ENCODE peak calls at places on chromosomes 1 and 21, in five cellular contexts. I, R, F, B and Q are unnamed samples.
A peak's percentile ranks its signal among the peaks of the same experiment; 100 is the strongest.

GRCh38 chr1:52487632-52488031 is 65.3 kb downstream of the TUT4 start:
- DNase-seq in F (no peak), R (no peak), I (no peak), B (no peak), Q (no peak)

GRCh38 chr1:44659566-44659965 is 14.7 kb downstream of the TMEM53 start:
- DNase-seq in B (no peak), F (no peak), I (no peak), R (no peak), Q (no peak)

GRCh38 chr1:226649780-226650179 is 89.3 kb downstream of the ITPKB start:
- DNase-seq in B (no peak), F (no peak), I (no peak), R (no peak), Q (no peak)

GRCh38 chr21:41857771-41858300 is 21.3 kb downstream of the PRDM15 start:
- DNase-seq in F (no peak), R (no peak), B (no peak), I (no peak), Q (no peak)

GRCh38 chr21:45581322-45581712 is 39.1 kb upstream of the SLC19A1 start:
- DNase-seq in F (peak; percentile 13), B (no peak), I (no peak), R (no peak), Q (no peak)

GRCh38 chr1:68795956-68796355 is 299.1 kb upstream of the DEPDC1 start:
- DNase-seq in B (no peak), I (no peak), R (no peak), F (no peak), Q (no peak)

GRCh38 chr1:203858975-203859374 is 2.4 kb upstream of the SNRPE start:
- DNase-seq in R (no peak), B (no peak), I (no peak), F (no peak), Q (no peak)

GRCh38 chr21:15731243-15731613 is 1.4 kb downstream of the USP25 start:
- DNase-seq in F (no peak), R (no peak), B (no peak), I (no peak), Q (no peak)

GRCh38 chr21:26835027-26835713 is 10.0 kb downstream of the ADAMTS1 start:
- DNase-seq in F (no peak), R (peak; percentile 29), I (no peak), B (peak; percentile 77), Q (no peak)

GRCh38 chr1:30928789-30929134 is 20.2 kb upstream of the SDC3 start:
- DNase-seq in R (no peak), B (no peak), F (no peak), I (no peak), Q (no peak)

GRCh38 chr1:30930631-30931173 is 22.1 kb upstream of the SDC3 start:
- DNase-seq in R (no peak), B (no peak), I (peak; percentile 89), F (no peak), Q (no peak)

GRCh38 chr1:30929944-30930525 is 21.5 kb upstream of the SDC3 start:
- DNase-seq in R (no peak), B (no peak), I (no peak), F (no peak), Q (no peak)

GRCh38 chr1:30928171-30928570 is 19.6 kb upstream of the SDC3 start:
- DNase-seq in F (no peak), I (no peak), R (no peak), B (no peak), Q (no peak)

GRCh38 chr1:30929135-30929889 is 20.8 kb upstream of the SDC3 start:
- DNase-seq in B (no peak), R (no peak), F (peak; percentile 60), I (peak; percentile 89), Q (no peak)
- TF ChIP-seq CTCF in B (peak; percentile 77), R (peak; percentile 60), F (peak; percentile 72), I (peak; percentile 54), Q (no peak)

GRCh38 chr1:107791381-107791780 is 173.6 kb downstream of the VAV3 start:
- DNase-seq in F (no peak), B (no peak), I (no peak), R (no peak), Q (no peak)
- H3K4me1 ChIP-seq in F (peaks cover 10% of the 10 kb centered on the region), B (no peaks in the 10 kb centered on the region), I (peaks cover 4% of the 10 kb centered on the region), R (peaks cover 9% of the 10 kb centered on the region), Q (peaks cover 5% of the 10 kb centered on the region)

GRCh38 chr1:40665335-40666171 is at the start of gene RIMS3:
- DNase-seq in I (no peak), R (peak; percentile 80), F (peak; percentile 85), B (no peak), Q (no peak)
- TF ChIP-seq CTCF in I (no peak), R (no peak), F (no peak), B (no peak), Q (no peak)

DNA sequence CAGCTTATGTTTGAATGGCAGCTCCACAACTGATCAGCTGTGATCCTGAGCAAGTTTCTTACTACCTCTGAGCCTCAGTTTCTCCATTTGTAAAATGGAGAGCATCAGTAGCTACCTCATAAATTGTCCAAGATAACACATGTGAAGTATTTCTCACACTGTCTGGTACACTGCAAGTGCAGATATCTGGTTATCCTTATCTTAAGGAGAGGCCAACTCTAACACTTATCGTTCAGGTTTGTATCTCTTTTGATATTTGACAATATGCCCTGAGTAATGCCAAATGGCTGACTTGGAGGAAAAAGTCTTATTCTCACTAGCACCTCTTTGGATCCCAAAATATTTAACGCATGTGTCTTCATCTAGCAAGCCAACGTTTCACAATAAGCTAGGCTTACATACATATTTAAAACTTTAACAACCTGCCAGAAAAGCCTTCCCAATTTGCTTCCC is 2.7 kb downstream of the CSRP1 start:
- DNase-seq in B (peak; percentile 56), F (no peak), R (no peak), I (no peak), Q (no peak)
- H3K4me1 ChIP-seq in B (peaks cover 80% of the 10 kb centered on the region), F (peaks cover 35% of the 10 kb centered on the region), R (peaks cover 80% of the 10 kb centered on the region), I (peaks cover 91% of the 10 kb centered on the region), Q (peaks cover 95% of the 10 kb centered on the region)

GRCh38 chr1:205224736-205225135 is 3.0 kb upstream of the TMCC2 start:
- DNase-seq in F (no peak), I (no peak), R (no peak), B (no peak), Q (no peak)

GRCh38 chr1:205227584-205228006 is at the start of gene TMCC2:
- DNase-seq in B (peak; percentile 80), I (peak; percentile 92), F (peak; percentile 93), R (peak; percentile 95), Q (no peak)

GRCh38 chr1:205225901-205226765 is 1.6 kb upstream of the TMCC2 start:
- DNase-seq in R (no peak), B (peak; percentile 72), F (no peak), I (no peak), Q (no peak)

GRCh38 chr1:205228052-205228451 is 306 bp downstream of the TMCC2 start:
- DNase-seq in R (no peak), B (no peak), F (no peak), I (no peak), Q (no peak)

GRCh38 chr1:205226868-205227583 is 720 bp upstream of the TMCC2 start:
- DNase-seq in F (no peak), B (peak; percentile 58), R (no peak), I (peak; percentile 77), Q (no peak)
- TF ChIP-seq CTCF in F (no peak), B (peak; percentile 23), R (no peak), I (no peak), Q (no peak)

GRCh38 chr1:183105449-183105848 is 80.6 kb upstream of the LAMC2 start:
- DNase-seq in R (no peak), B (peak; percentile 73), I (no peak), F (no peak), Q (no peak)
- H3K4me1 ChIP-seq in R (peaks cover 67% of the 10 kb centered on the region), B (peaks cover 14% of the 10 kb centered on the region), I (peaks cover 70% of the 10 kb centered on the region), F (no peaks in the 10 kb centered on the region), Q (peaks cover 44% of the 10 kb centered on the region)